ENCODE peak calls at places on chromosomes 7 and 10, in nine cellular contexts. E is GM12891; M is effector CD4-positive, alpha-beta T cell; P is mammary epithelial cell; N is kidney epithelial cell; J is GM20000; A is left lobe of liver; O is colonic mucosa; I is neural crest cell. U is an unnamed sample.

GRCh38 chr7:82202107-82202506 is 241.5 kb downstream of the CACNA2D1 start:
- DNase-seq in E (no peak), M (no peak), P (no peak), N (no peak), J (no peak), A (no peak), O (no peak), I (no peak), U (no peak)

GRCh38 chr10:86344714-86345161 is 21.9 kb downstream of the GRID1 start:
- DNase-seq in E (no peak), M (no peak), P (no peak), N (no peak), J (no peak), A (no peak), O (no peak), I (no peak), U (no peak)

GRCh38 chr7:153398789-153399553 is 639.4 kb downstream of the ACTR3B start:
- DNase-seq in E (no peak), M (no peak), P (no peak), N (no peak), J (no peak), A (no peak), O (no peak), I (no peak), U (no peak)

GRCh38 chr10:11177926-11178453 is 160.3 kb downstream of the CELF2 start:
- DNase-seq in E (no peak), M (no peak), P (no peak), N (no peak), J (no peak), A (no peak), O (no peak), I (no peak), U (no peak)

GRCh38 chr7:84469034-84469433 is 274.4 kb upstream of the SEMA3A start:
- DNase-seq in E (no peak), M (no peak), P (no peak), N (no peak), J (no peak), A (no peak), O (no peak), I (no peak), U (no peak)

GRCh38 chr7:155758348-155758747 is 53.9 kb downstream of the SHH start:
- DNase-seq in E (no peak), M (no peak), P (no peak), N (no peak), J (no peak), A (no peak), O (no peak), I (no peak), U (no peak)

GRCh38 chr7:485188-486081 is 34.2 kb downstream of the PDGFA start:
- DNase-seq in E (no peak), M (no peak), P (peak), N (no peak), J (no peak), A (no peak), O (peak), I (no peak), U (no peak)

GRCh38 chr7:103073989-103074518 is 542 bp downstream of the FBXL13 start:
- DNase-seq in E (no peak), M (no peak), P (no peak), N (no peak), J (peak), A (no peak), O (peak), I (no peak), U (no peak)

GRCh38 chr7:47337021-47337492 is 244.9 kb downstream of the TNS3 start:
- DNase-seq in E (no peak), M (no peak), P (no peak), N (no peak), J (no peak), A (peak), O (no peak), I (no peak), U (no peak)

GRCh38 chr7:71264005-71264404 is 132.1 kb downstream of the GALNT17 start:
- DNase-seq in E (no peak), M (no peak), P (no peak), N (no peak), J (no peak), A (no peak), O (no peak), I (no peak), U (no peak)

GRCh38 chr7:116562529-116563121 is 37.8 kb downstream of the CAV1 start:
- DNase-seq in E (no peak), M (no peak), P (no peak), N (no peak), J (no peak), A (no peak), O (no peak), I (no peak), U (no peak)

GRCh38 chr7:121244120-121244865 is 84.5 kb upstream of the WNT16 start:
- DNase-seq in E (no peak), M (no peak), P (no peak), N (no peak), J (no peak), A (no peak), O (no peak), I (no peak), U (no peak)

GRCh38 chr10:48505394-48506112 is 99.3 kb downstream of the ARHGAP22 start:
- DNase-seq in E (no peak), M (no peak), P (no peak), N (no peak), J (no peak), A (peak), O (peak), I (no peak), U (no peak)

GRCh38 chr10:18577823-18578685 is 73.3 kb downstream of the NSUN6 start:
- DNase-seq in E (no peak), M (no peak), P (no peak), N (no peak), J (no peak), A (no peak), O (no peak), I (no peak), U (no peak)

GRCh38 chr10:71217266-71218045 is 5.1 kb downstream of the UNC5B start:
- DNase-seq in E (no peak), M (no peak), P (peak), N (no peak), J (peak), A (peak), O (no peak), I (no peak), U (no peak)

GRCh38 chr10:6618340-6618739 is 38.3 kb upstream of the PRKCQ start:
- DNase-seq in E (no peak), M (no peak), P (no peak), N (no peak), J (no peak), A (peak), O (no peak), I (no peak), U (no peak)

GRCh38 chr7:142385528-142386340 is 127.9 kb upstream of the PRSS58 start:
- DNase-seq in E (peak), M (no peak), P (peak), N (peak), J (peak), A (no peak), O (peak), I (peak), U (peak)

GRCh38 chr10:69826094-69826493 is 24.4 kb downstream of the COL13A1 start:
- DNase-seq in E (no peak), M (no peak), P (no peak), N (no peak), J (no peak), A (no peak), O (no peak), I (no peak), U (no peak)

GRCh38 chr7:82778021-82778420 is 334.4 kb upstream of the CACNA2D1 start:
- DNase-seq in E (no peak), M (no peak), P (peak), N (no peak), J (no peak), A (no peak), O (no peak), I (no peak), U (no peak)

GRCh38 chr7:87347207-87347606 is 1.7 kb downstream of the CROT start:
- DNase-seq in E (no peak), M (no peak), P (no peak), N (no peak), J (no peak), A (no peak), O (no peak), I (no peak), U (no peak)

GRCh38 chr7:27962250-27962649 is 218.3 kb downstream of the JAZF1 start:
- DNase-seq in E (no peak), M (no peak), P (no peak), N (no peak), J (no peak), A (no peak), O (no peak), I (no peak), U (no peak)

GRCh38 chr7:132518839-132519173 is 57.5 kb downstream of the PLXNA4 start:
- DNase-seq in E (no peak), M (no peak), P (no peak), N (no peak), J (no peak), A (no peak), O (no peak), I (no peak), U (no peak)

U was measured in HuH-7.